ENCODE peak calls at places on chromosome 11, in five cellular contexts. T, O, V, C and A are unnamed samples. For H3K36me3, the result is how much of the 10 kb centered on the place peaks cover.

GRCh38 chr11:69637956-69638871 is 2.7 kb upstream of the CCND1 start:
- DNase-seq in V (no peak), O (no peak), T (no peak), C (peak), A (no peak)

GRCh38 chr11:50394017-50394416 is 361.3 kb downstream of the OR4C45 start:
- DNase-seq in O (no peak), T (no peak), C (no peak), V (no peak), A (no peak)

GRCh38 chr11:34136420-34136819 is 31.0 kb downstream of the NAT10 start:
- DNase-seq in V (no peak), O (no peak), T (no peak), C (no peak), A (no peak)

GRCh38 chr11:113481672-113482071 is 6.5 kb upstream of the DRD2 start:
- DNase-seq in C (no peak), O (no peak), V (no peak), T (no peak), A (no peak)

GRCh38 chr11:43245471-43245870 is 66.3 kb upstream of the API5 start:
- DNase-seq in T (no peak), V (no peak), O (no peak), C (no peak), A (no peak)

GRCh38 chr11:368414-369335 is 624 bp upstream of the B4GALNT4 start:
- DNase-seq in C (peak), T (no peak), O (no peak), V (no peak), A (no peak)

GRCh38 chr11:125102544-125102943 is 8.9 kb downstream of the TMEM218 start:
- DNase-seq in V (no peak), C (no peak), O (no peak), T (no peak), A (no peak)

GRCh38 chr11:498297-499181 is 8.5 kb downstream of the RNH1 start:
- DNase-seq in C (no peak), T (no peak), O (no peak), V (no peak), A (no peak)

GRCh38 chr11:107947904-107948303 is 19.7 kb downstream of the RAB39A start:
- DNase-seq in T (no peak), O (no peak), V (no peak), C (no peak), A (no peak)

GRCh38 chr11:120546312-120547205 is 35.0 kb downstream of the GRIK4 start:
- DNase-seq in C (peak), V (peak), T (no peak), O (peak), A (peak)

GRCh38 chr11:26551186-26551801 is 20.8 kb downstream of the MUC15 start:
- DNase-seq in T (no peak), V (no peak), C (peak), O (no peak), A (no peak)

GRCh38 chr11:130525307-130525706 is 76.9 kb downstream of the ADAMTS15 start:
- DNase-seq in O (no peak), C (no peak), V (peak), T (no peak), A (no peak)

DNA sequence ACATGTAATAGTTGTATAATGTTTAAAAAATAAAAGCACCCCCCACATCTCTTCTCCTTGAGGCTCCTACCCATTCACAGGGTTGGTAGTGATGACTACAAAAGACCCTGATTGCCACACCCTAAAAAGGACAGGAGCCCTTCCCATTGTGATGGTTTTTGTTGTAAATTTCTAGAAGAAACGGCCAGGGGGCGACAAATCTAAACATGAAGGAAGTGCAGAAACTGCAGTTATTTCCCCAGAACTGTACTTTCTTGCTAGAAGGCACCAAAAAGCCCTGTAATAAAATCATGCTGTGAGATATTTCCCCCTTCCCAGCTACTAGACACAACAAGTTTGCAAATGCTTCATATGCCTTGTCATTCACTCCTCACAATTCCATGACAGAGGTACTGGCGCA is 10.8 kb downstream of the PRR5L start:
- DNase-seq in T (no peak), O (no peak), V (no peak), C (peak), A (no peak)
- TF ChIP-seq CTCF in T (peak), O (peak), V (no peak), C (peak), A (peak)

DNA sequence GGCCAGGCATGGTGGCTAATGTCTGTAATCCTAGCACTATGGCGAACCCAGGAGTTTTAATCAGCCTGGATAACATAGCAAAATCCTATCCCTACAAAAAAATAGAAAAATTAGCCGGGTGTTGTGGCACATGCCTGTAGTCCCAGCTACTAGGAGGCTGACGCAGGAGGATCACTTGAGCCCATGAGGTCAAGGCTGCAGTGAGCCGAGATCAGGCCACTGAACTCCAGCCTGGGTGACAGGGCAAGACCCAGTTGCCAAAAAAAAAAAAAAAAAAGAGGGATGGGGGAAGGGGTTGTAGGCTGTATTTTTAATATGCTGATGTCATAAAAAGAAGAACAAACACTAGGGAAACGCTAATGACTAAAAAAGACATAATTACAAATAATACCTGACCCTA is 12.1 kb downstream of the DDX6 start:
- DNase-seq in V (no peak), T (peak), C (no peak), O (no peak), A (no peak)
- H3K36me3 ChIP-seq in V (half or more), T (under half), C (half or more), O (under half), A (under half)

DNA sequence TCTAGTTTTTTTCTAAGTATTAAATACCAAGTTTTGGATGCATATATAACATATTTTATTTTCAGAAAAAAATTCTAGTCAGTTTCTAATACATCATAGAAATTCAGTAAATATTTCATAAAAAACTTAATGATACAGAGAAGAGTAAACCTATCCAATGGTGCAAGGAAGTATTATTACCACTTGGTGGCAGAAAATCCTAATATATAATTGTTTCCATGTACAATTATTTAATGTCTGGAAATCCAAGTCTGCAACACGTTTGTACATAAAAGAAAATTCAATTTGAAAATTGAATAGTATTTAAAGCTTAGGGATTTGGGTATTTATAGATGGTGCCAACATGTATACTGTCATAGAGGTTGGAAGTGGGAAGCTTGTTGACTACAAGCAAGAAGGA is 127.0 kb downstream of the TRPC6 start:
- DNase-seq in V (no peak), O (no peak), C (peak), T (no peak), A (no peak)
- TF ChIP-seq CTCF in V (no peak), O (no peak), C (peak), T (peak), A (peak)

DNA sequence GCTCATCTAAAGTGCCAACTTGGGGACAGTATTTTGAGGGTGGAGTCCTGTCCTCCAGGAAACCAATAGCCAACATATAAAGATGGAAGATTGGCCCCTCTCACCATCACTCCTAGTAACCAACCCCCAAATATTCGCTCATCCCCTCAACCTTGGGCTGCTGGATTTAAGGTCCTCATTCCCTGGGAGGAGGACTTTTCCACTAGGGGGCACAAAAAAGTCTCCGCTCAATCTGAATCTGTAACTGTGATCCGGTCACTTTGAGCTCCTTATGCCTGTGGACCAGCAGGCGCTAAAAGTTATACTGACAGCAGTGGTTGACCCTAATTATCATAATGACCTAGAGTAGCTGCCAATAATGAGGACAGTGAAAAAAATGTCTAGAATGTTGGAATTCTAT is 20.5 kb upstream of the CLPB start:
- DNase-seq in C (no peak), T (no peak), O (no peak), V (no peak), A (no peak)
- H3K36me3 ChIP-seq in C (under half), T (under half), O (under half), V (under half), A (under half)

GRCh38 chr11:47507016-47507631 is 45.8 kb downstream of the CELF1 start:
- DNase-seq in C (no peak), V (no peak), T (no peak), O (no peak), A (no peak)
- TF ChIP-seq CTCF in C (no peak), V (no peak), T (no peak), O (no peak), A (no peak)

GRCh38 chr11:131750692-131751091 is 380.3 kb downstream of the NTM start:
- DNase-seq in C (no peak), V (no peak), O (no peak), T (no peak), A (no peak)

GRCh38 chr11:131746201-131746600 is 375.8 kb downstream of the NTM start:
- DNase-seq in V (no peak), C (no peak), T (no peak), O (no peak), A (no peak)

GRCh38 chr11:131749100-131749499 is 378.7 kb downstream of the NTM start:
- DNase-seq in T (no peak), V (no peak), O (no peak), C (peak), A (no peak)

GRCh38 chr11:131750152-131750551 is 379.7 kb downstream of the NTM start:
- DNase-seq in V (no peak), T (no peak), C (no peak), O (no peak), A (no peak)

DNA sequence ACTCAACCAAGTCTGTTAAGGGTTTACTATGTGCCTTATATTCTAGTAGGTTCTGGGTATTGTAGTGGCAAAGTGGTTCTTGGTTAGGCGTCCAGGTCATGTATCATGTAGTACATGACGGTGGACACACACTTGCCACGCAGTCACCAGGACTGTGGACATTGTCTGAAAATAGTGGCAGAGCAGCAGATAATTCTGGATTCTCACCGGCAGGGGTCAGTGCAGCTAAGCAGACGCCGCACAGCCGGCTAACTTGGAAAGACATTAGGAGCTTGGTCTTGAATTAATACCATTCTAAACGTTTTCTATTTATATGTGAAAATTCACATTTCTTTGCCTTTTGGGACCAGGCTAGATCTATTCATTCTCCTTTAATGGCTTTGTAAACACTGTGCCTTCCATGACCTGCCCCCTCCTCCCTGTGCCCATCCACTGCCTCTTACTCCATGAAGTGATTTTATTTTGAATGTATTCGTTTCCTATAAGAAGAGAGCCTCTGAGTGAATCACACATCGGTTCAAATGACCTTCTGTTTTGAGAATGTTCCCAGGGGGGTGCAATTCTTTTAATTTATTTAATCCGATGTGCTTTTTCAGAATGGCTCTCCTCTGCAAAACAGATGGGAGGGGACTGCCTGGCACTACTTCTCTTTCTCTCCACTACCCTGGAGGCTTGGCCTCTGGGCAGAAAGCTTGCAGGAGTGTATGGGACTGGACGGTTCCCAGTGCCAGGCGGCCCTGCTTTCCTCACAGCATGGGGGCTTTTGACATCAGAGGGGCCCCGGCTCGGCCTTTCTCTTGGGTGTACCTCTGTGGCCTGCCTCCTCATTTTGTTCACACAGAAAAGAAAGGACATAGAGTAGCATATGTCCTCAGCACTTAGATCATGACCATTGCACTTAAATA is 378.0 kb downstream of the NTM start:
- DNase-seq in C (peak), O (peak), T (peak), V (peak), A (no peak)
- H3K36me3 ChIP-seq in C (under half), O (under half), T (under half), V (under half), A (under half)

GRCh38 chr11:45083544-45084087 is 62.8 kb upstream of the PRDM11 start:
- DNase-seq in T (no peak), C (peak), O (no peak), V (no peak), A (no peak)
- TF ChIP-seq CTCF in T (peak), C (peak), O (no peak), V (no peak), A (peak)

GRCh38 chr11:68582416-68583046 is 101.8 kb upstream of the GAL start:
- DNase-seq in O (no peak), V (no peak), C (no peak), T (no peak), A (no peak)

GRCh38 chr11:68583047-68583446 is 101.3 kb upstream of the GAL start:
- DNase-seq in V (no peak), C (peak), T (no peak), O (no peak), A (no peak)

GRCh38 chr11:68584097-68584496 is 100.2 kb upstream of the GAL start:
- DNase-seq in O (peak), V (no peak), C (peak), T (no peak), A (no peak)

GRCh38 chr11:68581439-68581838 is 102.9 kb upstream of the GAL start:
- DNase-seq in V (no peak), C (no peak), T (no peak), O (peak), A (no peak)

GRCh38 chr11:68581901-68582300 is 102.4 kb upstream of the GAL start:
- DNase-seq in T (no peak), O (no peak), V (no peak), C (no peak), A (no peak)
- H3K36me3 ChIP-seq in T (half or more), O (under half), V (under half), C (half or more), A (under half)